ENCODE peak calls at places on chromosomes 4 and X, in four cellular contexts. One of them, this sample, is unnamed.

GRCh38 chrX:80808160-80808735 is 1.4 kb downstream of the BRWD3 start:
- DNase-seq in heart left ventricle: peak; percentile 79
- DNase-seq in stromal cell of bone marrow: peak; percentile 59
- DNase-seq in Calu3: peak; percentile 67
- DNase-seq in this sample: peak; percentile 83

GRCh38 chrX:115449742-115450141 is 111.2 kb upstream of the PLS3 start:
- DNase-seq in heart left ventricle: peak; percentile 48
- DNase-seq in stromal cell of bone marrow: no peak
- DNase-seq in Calu3: peak; percentile 31
- DNase-seq in this sample: peak; percentile 49

GRCh38 chrX:9882669-9883446 is 84.3 kb upstream of the CLDN34 start:
- DNase-seq in heart left ventricle: no peak
- DNase-seq in stromal cell of bone marrow: no peak
- DNase-seq in Calu3: peak; percentile 11
- DNase-seq in this sample: no peak

GRCh38 chrX:26848511-26848910 is 614.6 kb downstream of the PPP4R3C start:
- DNase-seq in heart left ventricle: no peak
- DNase-seq in stromal cell of bone marrow: peak; percentile 38
- DNase-seq in Calu3: no peak
- DNase-seq in this sample: no peak

GRCh38 chr4:23934915-23935314 is 45.1 kb upstream of the PPARGC1A start:
- DNase-seq in heart left ventricle: peak; percentile 64
- DNase-seq in stromal cell of bone marrow: peak; percentile 84
- DNase-seq in Calu3: peak; percentile 50
- DNase-seq in this sample: peak; percentile 69

GRCh38 chr4:118843237-118843636 is 7.3 kb upstream of the SEC24D start:
- DNase-seq in heart left ventricle: no peak
- DNase-seq in stromal cell of bone marrow: no peak
- DNase-seq in Calu3: no peak
- DNase-seq in this sample: no peak

GRCh38 chr4:100017627-100018310 is 67.7 kb upstream of the H2AZ1 start:
- DNase-seq in heart left ventricle: no peak
- DNase-seq in stromal cell of bone marrow: no peak
- DNase-seq in Calu3: no peak
- DNase-seq in this sample: no peak

GRCh38 chr4:82500830-82501229 is 61.0 kb downstream of the TMEM150C start:
- DNase-seq in heart left ventricle: no peak
- DNase-seq in stromal cell of bone marrow: no peak
- DNase-seq in Calu3: no peak
- DNase-seq in this sample: no peak

GRCh38 chrX:39195156-39195555 is 393.9 kb downstream of the MID1IP1 start:
- DNase-seq in heart left ventricle: no peak
- DNase-seq in stromal cell of bone marrow: no peak
- DNase-seq in Calu3: peak; percentile 20
- DNase-seq in this sample: peak; percentile 15

GRCh38 chr4:184688447-184688846 is 38.9 kb downstream of the PRIMPOL start:
- DNase-seq in heart left ventricle: no peak
- DNase-seq in stromal cell of bone marrow: peak; percentile 76
- DNase-seq in Calu3: peak; percentile 69
- DNase-seq in this sample: no peak

GRCh38 chr4:11817088-11817487 is 388.4 kb upstream of the HS3ST1 start:
- DNase-seq in heart left ventricle: no peak
- DNase-seq in stromal cell of bone marrow: no peak
- DNase-seq in Calu3: no peak
- DNase-seq in this sample: no peak

GRCh38 chrX:124208675-124209074 is 123.8 kb upstream of the TEX13D start:
- DNase-seq in heart left ventricle: peak; percentile 18
- DNase-seq in stromal cell of bone marrow: no peak
- DNase-seq in Calu3: no peak
- DNase-seq in this sample: no peak

GRCh38 chr4:84496356-84497219 is 2.5 kb downstream of the NKX6-1 start:
- DNase-seq in heart left ventricle: no peak
- DNase-seq in stromal cell of bone marrow: no peak
- DNase-seq in Calu3: no peak
- DNase-seq in this sample: peak; percentile 35

GRCh38 chr4:2962614-2963184 is 507 bp downstream of the NOP14 start:
- DNase-seq in heart left ventricle: no peak
- DNase-seq in stromal cell of bone marrow: no peak
- DNase-seq in Calu3: peak; percentile 32
- DNase-seq in this sample: peak; percentile 47

GRCh38 chr4:183437452-183437851 is 7.0 kb upstream of the CDKN2AIP start:
- DNase-seq in heart left ventricle: no peak
- DNase-seq in stromal cell of bone marrow: no peak
- DNase-seq in Calu3: no peak
- DNase-seq in this sample: no peak

GRCh38 chr4:153153339-153153851 is 50.8 kb upstream of the TRIM2 start:
- DNase-seq in heart left ventricle: peak; percentile 48
- DNase-seq in stromal cell of bone marrow: no peak
- DNase-seq in Calu3: peak; percentile 60
- DNase-seq in this sample: peak; percentile 39

GRCh38 chr4:19993222-19993621 is 258.5 kb upstream of the SLIT2 start:
- DNase-seq in heart left ventricle: no peak
- DNase-seq in stromal cell of bone marrow: no peak
- DNase-seq in Calu3: no peak
- DNase-seq in this sample: no peak

GRCh38 chrX:107827852-107828251 is 2.2 kb downstream of the MID2 start:
- DNase-seq in heart left ventricle: no peak
- DNase-seq in stromal cell of bone marrow: no peak
- DNase-seq in Calu3: no peak
- DNase-seq in this sample: no peak

GRCh38 chrX:11704725-11705495 is 39.2 kb upstream of the ARHGAP6 start:
- DNase-seq in heart left ventricle: no peak
- DNase-seq in stromal cell of bone marrow: no peak
- DNase-seq in Calu3: no peak
- DNase-seq in this sample: no peak

GRCh38 chr4:98506462-98507132 is 151.8 kb downstream of the TSPAN5 start:
- DNase-seq in heart left ventricle: no peak
- DNase-seq in stromal cell of bone marrow: no peak
- DNase-seq in Calu3: peak; percentile 11
- DNase-seq in this sample: no peak

This sample was measured in body of pancreas.